ENCODE peak calls at places on chromosomes 7 and 10, in seven cellular contexts. D is astrocyte of the spinal cord; E is activated CD8-positive, alpha-beta memory T cell treated with anti-CD3 and anti-CD28 coated beads, Interleukin-2, amount 10 ng/mL, durations not matched to agents 7 days and 5 days; O is H4; T is T-helper 2 cell; K is stimulated activated CD4-positive, alpha-beta T cell treated with anti-CD3 and anti-CD28 coated beads, TNF-alpha, amount 100 ng/mL, for 48 hours; G is activated naive CD8-positive, alpha-beta T cell treated with anti-CD3 and anti-CD28 coated beads for 36 hours. A is an unnamed sample.

GRCh38 chr10:96138102-96138501 is 8.0 kb downstream of the ZNF518A start:
- DNase-seq in D (no peak), E (no peak), O (no peak), T (peak), K (no peak), G (no peak), A (no peak)

GRCh38 chr7:108348913-108349312 is 107.3 kb downstream of the NRCAM start:
- DNase-seq in D (peak), E (no peak), O (no peak), T (no peak), K (no peak), G (no peak), A (no peak)

GRCh38 chr10:14084875-14085274 is 245.8 kb downstream of the FRMD4A start:
- DNase-seq in D (peak), E (no peak), O (no peak), T (no peak), K (no peak), G (no peak), A (no peak)

GRCh38 chr10:117272195-117273076 is 31.5 kb downstream of the SLC18A2 start:
- DNase-seq in D (no peak), E (no peak), O (no peak), T (no peak), K (no peak), G (no peak), A (no peak)

GRCh38 chr10:108601856-108602255 is 1321.5 kb downstream of the XPNPEP1 start:
- DNase-seq in D (peak), E (no peak), O (no peak), T (no peak), K (no peak), G (no peak), A (no peak)

GRCh38 chr7:67105382-67105781 is 108.7 kb downstream of the TYW1 start:
- DNase-seq in D (peak), E (no peak), O (no peak), T (peak), K (no peak), G (no peak), A (no peak)

GRCh38 chr10:8065651-8066050 is 11.2 kb downstream of the GATA3 start:
- DNase-seq in D (no peak), E (no peak), O (peak), T (peak), K (no peak), G (no peak), A (no peak)

GRCh38 chr10:83433705-83434104 is 705.6 kb upstream of the GHITM start:
- DNase-seq in D (no peak), E (no peak), O (no peak), T (no peak), K (no peak), G (no peak), A (no peak)

GRCh38 chr10:80204193-80204714 is 1.1 kb downstream of the ANXA11 start:
- DNase-seq in D (peak), E (no peak), O (no peak), T (no peak), K (no peak), G (peak), A (peak)

GRCh38 chr10:84715911-84716310 is 387.5 kb downstream of the CCSER2 start:
- DNase-seq in D (peak), E (no peak), O (peak), T (peak), K (no peak), G (no peak), A (peak)

GRCh38 chr7:50648570-50649169 is 83.5 kb upstream of the DDC start:
- DNase-seq in D (no peak), E (no peak), O (no peak), T (no peak), K (no peak), G (no peak), A (no peak)

GRCh38 chr7:106666353-106666752 is 5.4 kb upstream of the CCDC71L start:
- DNase-seq in D (no peak), E (no peak), O (no peak), T (no peak), K (no peak), G (no peak), A (no peak)

GRCh38 chr7:137695942-137696341 is 150.8 kb downstream of the DGKI start:
- DNase-seq in D (no peak), E (no peak), O (no peak), T (no peak), K (no peak), G (no peak), A (no peak)

GRCh38 chr7:3134715-3135114 is 91.0 kb upstream of the CARD11 start:
- DNase-seq in D (no peak), E (peak), O (peak), T (no peak), K (peak), G (no peak), A (no peak)

GRCh38 chr7:953547-954327 is 743 bp downstream of the ADAP1 start:
- DNase-seq in D (no peak), E (no peak), O (no peak), T (no peak), K (no peak), G (peak), A (peak)

GRCh38 chr10:131567279-131568162 is 256.0 kb upstream of the TCERG1L start:
- DNase-seq in D (no peak), E (peak), O (no peak), T (no peak), K (no peak), G (no peak), A (no peak)

GRCh38 chr10:119663866-119664698 is 12.9 kb downstream of the BAG3 start:
- DNase-seq in D (no peak), E (peak), O (no peak), T (peak), K (no peak), G (no peak), A (no peak)

GRCh38 chr10:62760401-62760800 is 44.1 kb upstream of the ADO start:
- DNase-seq in D (no peak), E (no peak), O (no peak), T (no peak), K (no peak), G (no peak), A (no peak)

GRCh38 chr7:1712907-1713501 is 42.9 kb downstream of the ELFN1 start:
- DNase-seq in D (no peak), E (no peak), O (no peak), T (no peak), K (no peak), G (no peak), A (no peak)

GRCh38 chr7:100221767-100222444 is 2.2 kb downstream of the PVRIG start:
- DNase-seq in D (no peak), E (peak), O (no peak), T (peak), K (no peak), G (peak), A (no peak)

GRCh38 chr10:121681171-121681752 is 83.0 kb upstream of the FGFR2 start:
- DNase-seq in D (no peak), E (no peak), O (no peak), T (no peak), K (no peak), G (no peak), A (no peak)

GRCh38 chr10:80504158-80504811 is 33.4 kb upstream of the SH2D4B start:
- DNase-seq in D (no peak), E (no peak), O (no peak), T (no peak), K (no peak), G (no peak), A (peak)

GRCh38 chr7:35248576-35249536 is 5.0 kb downstream of the TBX20 start:
- DNase-seq in D (no peak), E (no peak), O (no peak), T (no peak), K (no peak), G (no peak), A (peak)

GRCh38 chr7:45886931-45887667 is 1.2 kb upstream of the IGFBP1 start:
- DNase-seq in D (no peak), E (no peak), O (no peak), T (no peak), K (no peak), G (no peak), A (no peak)

GRCh38 chr10:92385836-92386235 is 94.9 kb downstream of the MARCHF5 start:
- DNase-seq in D (no peak), E (no peak), O (no peak), T (no peak), K (no peak), G (no peak), A (no peak)

A was measured in H7.